ENCODE peak calls at places on chromosomes 5 and 9, in five cellular contexts. One of them, this sample, is unnamed.
A peak's percentile ranks its signal among the peaks of the same experiment; 100 is the strongest.

GRCh38 chr9:70046274-70047070 is 2.8 kb downstream of the MAMDC2 start:
- DNase-seq in foreskin keratinocyte: peak; percentile 55
- DNase-seq in neural progenitor cell: no peak
- DNase-seq in fibroblast of lung: no peak
- DNase-seq in dorsolateral prefrontal cortex: peak; percentile 45
- DNase-seq in this sample: no peak

GRCh38 chr9:97714435-97714834 is 17.3 kb upstream of the XPA start:
- DNase-seq in neural progenitor cell: no peak
- DNase-seq in foreskin keratinocyte: peak; percentile 95
- DNase-seq in fibroblast of lung: peak; percentile 58
- DNase-seq in dorsolateral prefrontal cortex: no peak
- DNase-seq in this sample: no peak

GRCh38 chr9:126114409-126114760 is 212.2 kb upstream of the MVB12B start:
- DNase-seq in neural progenitor cell: no peak
- DNase-seq in fibroblast of lung: no peak
- DNase-seq in foreskin keratinocyte: no peak
- DNase-seq in dorsolateral prefrontal cortex: no peak
- DNase-seq in this sample: no peak

GRCh38 chr5:126975791-126976190 is 54.6 kb downstream of the MARCHF3 start:
- DNase-seq in neural progenitor cell: peak; percentile 51
- DNase-seq in dorsolateral prefrontal cortex: no peak
- DNase-seq in fibroblast of lung: no peak
- DNase-seq in foreskin keratinocyte: no peak
- DNase-seq in this sample: no peak

GRCh38 chr5:108858959-108859358 is 111.3 kb downstream of the FER start:
- DNase-seq in neural progenitor cell: no peak
- DNase-seq in dorsolateral prefrontal cortex: no peak
- DNase-seq in fibroblast of lung: peak; percentile 20
- DNase-seq in foreskin keratinocyte: no peak
- DNase-seq in this sample: no peak

GRCh38 chr5:180235846-180236245 is 26.8 kb upstream of the RASGEF1C start:
- DNase-seq in foreskin keratinocyte: peak; percentile 26
- DNase-seq in fibroblast of lung: no peak
- DNase-seq in dorsolateral prefrontal cortex: no peak
- DNase-seq in neural progenitor cell: no peak
- DNase-seq in this sample: no peak

GRCh38 chr5:137622850-137623249 is 113.0 kb downstream of the KLHL3 start:
- DNase-seq in foreskin keratinocyte: no peak
- DNase-seq in dorsolateral prefrontal cortex: peak; percentile 86
- DNase-seq in fibroblast of lung: no peak
- DNase-seq in neural progenitor cell: no peak
- DNase-seq in this sample: no peak

GRCh38 chr5:94288937-94289336 is 329.5 kb downstream of the KIAA0825 start:
- DNase-seq in dorsolateral prefrontal cortex: no peak
- DNase-seq in foreskin keratinocyte: no peak
- DNase-seq in fibroblast of lung: peak; percentile 58
- DNase-seq in neural progenitor cell: no peak
- DNase-seq in this sample: no peak

GRCh38 chr5:17235736-17236330 is 18.4 kb downstream of the BASP1 start:
- DNase-seq in foreskin keratinocyte: no peak
- DNase-seq in dorsolateral prefrontal cortex: no peak
- DNase-seq in fibroblast of lung: peak; percentile 50
- DNase-seq in neural progenitor cell: no peak
- DNase-seq in this sample: no peak

GRCh38 chr9:126844085-126844484 is 16.4 kb upstream of the ZBTB34 start:
- DNase-seq in dorsolateral prefrontal cortex: no peak
- DNase-seq in fibroblast of lung: peak; percentile 65
- DNase-seq in neural progenitor cell: no peak
- DNase-seq in foreskin keratinocyte: peak; percentile 31
- DNase-seq in this sample: peak; percentile 20

GRCh38 chr5:112583166-112583565 is 154.5 kb upstream of the APC start:
- DNase-seq in fibroblast of lung: no peak
- DNase-seq in neural progenitor cell: no peak
- DNase-seq in dorsolateral prefrontal cortex: no peak
- DNase-seq in foreskin keratinocyte: no peak
- DNase-seq in this sample: no peak

GRCh38 chr5:177303121-177303924 is at the start of the genes PRELID1 and RAB24:
- DNase-seq in foreskin keratinocyte: no peak
- DNase-seq in fibroblast of lung: peak; percentile 79
- DNase-seq in neural progenitor cell: peak; percentile 97
- DNase-seq in dorsolateral prefrontal cortex: peak; percentile 96
- DNase-seq in this sample: peak; percentile 46

GRCh38 chr9:137837345-137838278 is 40.0 kb upstream of the CACNA1B start:
- DNase-seq in dorsolateral prefrontal cortex: no peak
- DNase-seq in neural progenitor cell: no peak
- DNase-seq in fibroblast of lung: no peak
- DNase-seq in foreskin keratinocyte: no peak
- DNase-seq in this sample: no peak

GRCh38 chr5:156356238-156356637 is 29.3 kb downstream of the SGCD start:
- DNase-seq in foreskin keratinocyte: no peak
- DNase-seq in fibroblast of lung: peak; percentile 48
- DNase-seq in neural progenitor cell: no peak
- DNase-seq in dorsolateral prefrontal cortex: no peak
- DNase-seq in this sample: peak; percentile 39

GRCh38 chr5:179819296-179820126 is 1.2 kb upstream of the SQSTM1 start:
- DNase-seq in dorsolateral prefrontal cortex: peak; percentile 81
- DNase-seq in fibroblast of lung: peak; percentile 75
- DNase-seq in foreskin keratinocyte: peak; percentile 36
- DNase-seq in neural progenitor cell: peak; percentile 58
- DNase-seq in this sample: no peak

GRCh38 chr5:28766565-28767158 is 1728.3 kb upstream of the CDH9 start:
- DNase-seq in neural progenitor cell: peak; percentile 51
- DNase-seq in dorsolateral prefrontal cortex: no peak
- DNase-seq in fibroblast of lung: peak; percentile 35
- DNase-seq in foreskin keratinocyte: no peak
- DNase-seq in this sample: no peak

GRCh38 chr5:3600106-3600997 is 4.7 kb downstream of the IRX1 start:
- DNase-seq in fibroblast of lung: no peak
- DNase-seq in dorsolateral prefrontal cortex: no peak
- DNase-seq in neural progenitor cell: peak; percentile 88
- DNase-seq in foreskin keratinocyte: no peak
- DNase-seq in this sample: no peak

GRCh38 chr5:154477382-154478223 is 424 bp downstream of the HAND1 start:
- DNase-seq in neural progenitor cell: peak; percentile 77
- DNase-seq in dorsolateral prefrontal cortex: no peak
- DNase-seq in foreskin keratinocyte: no peak
- DNase-seq in fibroblast of lung: no peak
- DNase-seq in this sample: no peak

GRCh38 chr5:181205735-181206401 is 872 bp upstream of the TRIM7 start:
- DNase-seq in fibroblast of lung: peak; percentile 31
- DNase-seq in neural progenitor cell: peak; percentile 66
- DNase-seq in dorsolateral prefrontal cortex: no peak
- DNase-seq in foreskin keratinocyte: no peak
- DNase-seq in this sample: no peak

GRCh38 chr9:104118916-104119315 is 24.8 kb downstream of the SMC2 start:
- DNase-seq in neural progenitor cell: no peak
- DNase-seq in fibroblast of lung: no peak
- DNase-seq in dorsolateral prefrontal cortex: no peak
- DNase-seq in foreskin keratinocyte: no peak
- DNase-seq in this sample: no peak

GRCh38 chr9:3912817-3913216 is 387.0 kb upstream of the RFX3 start:
- DNase-seq in fibroblast of lung: no peak
- DNase-seq in dorsolateral prefrontal cortex: no peak
- DNase-seq in neural progenitor cell: peak; percentile 69
- DNase-seq in foreskin keratinocyte: no peak
- DNase-seq in this sample: no peak

GRCh38 chr5:80960531-80961375 is 590 bp downstream of the RASGRF2 start:
- DNase-seq in dorsolateral prefrontal cortex: peak; percentile 70
- DNase-seq in fibroblast of lung: peak; percentile 47
- DNase-seq in foreskin keratinocyte: no peak
- DNase-seq in neural progenitor cell: peak; percentile 60
- DNase-seq in this sample: no peak

GRCh38 chr9:692636-693459 is 148.6 kb upstream of the DMRT1 start:
- DNase-seq in fibroblast of lung: no peak
- DNase-seq in foreskin keratinocyte: no peak
- DNase-seq in neural progenitor cell: no peak
- DNase-seq in dorsolateral prefrontal cortex: no peak
- DNase-seq in this sample: no peak

GRCh38 chr5:13278148-13278547 is 666.3 kb downstream of the DNAH5 start:
- DNase-seq in fibroblast of lung: no peak
- DNase-seq in neural progenitor cell: no peak
- DNase-seq in foreskin keratinocyte: no peak
- DNase-seq in dorsolateral prefrontal cortex: no peak
- DNase-seq in this sample: no peak

GRCh38 chr9:125633116-125633743 is 73.8 kb downstream of the MAPKAP1 start:
- DNase-seq in foreskin keratinocyte: no peak
- DNase-seq in neural progenitor cell: no peak
- DNase-seq in dorsolateral prefrontal cortex: no peak
- DNase-seq in fibroblast of lung: no peak
- DNase-seq in this sample: no peak

GRCh38 chr5:39194466-39195136 is 24.8 kb downstream of the FYB1 start:
- DNase-seq in dorsolateral prefrontal cortex: no peak
- DNase-seq in fibroblast of lung: peak; percentile 72
- DNase-seq in foreskin keratinocyte: peak; percentile 82
- DNase-seq in neural progenitor cell: no peak
- DNase-seq in this sample: peak; percentile 46

GRCh38 chr9:114386886-114387677 is 700 bp downstream of the AKNA start:
- DNase-seq in neural progenitor cell: no peak
- DNase-seq in fibroblast of lung: peak; percentile 34
- DNase-seq in foreskin keratinocyte: no peak
- DNase-seq in dorsolateral prefrontal cortex: peak; percentile 60
- DNase-seq in this sample: no peak

GRCh38 chr9:101907466-101907865 is 169.0 kb upstream of the GRIN3A start:
- DNase-seq in neural progenitor cell: no peak
- DNase-seq in dorsolateral prefrontal cortex: no peak
- DNase-seq in foreskin keratinocyte: no peak
- DNase-seq in fibroblast of lung: no peak
- DNase-seq in this sample: no peak

GRCh38 chr9:108093773-108094675 is 604.5 kb upstream of the KLF4 start:
- DNase-seq in foreskin keratinocyte: peak; percentile 76
- DNase-seq in neural progenitor cell: no peak
- DNase-seq in dorsolateral prefrontal cortex: no peak
- DNase-seq in fibroblast of lung: peak; percentile 30
- DNase-seq in this sample: no peak

GRCh38 chr5:62732677-62733121 is 154.1 kb downstream of the LRRC70 start:
- DNase-seq in dorsolateral prefrontal cortex: no peak
- DNase-seq in fibroblast of lung: no peak
- DNase-seq in neural progenitor cell: no peak
- DNase-seq in foreskin keratinocyte: no peak
- DNase-seq in this sample: no peak

GRCh38 chr9:33737811-33738606 is 57.4 kb upstream of the PRSS3 start:
- DNase-seq in neural progenitor cell: peak; percentile 79
- DNase-seq in foreskin keratinocyte: peak; percentile 28
- DNase-seq in dorsolateral prefrontal cortex: no peak
- DNase-seq in fibroblast of lung: peak; percentile 65
- DNase-seq in this sample: peak; percentile 29

GRCh38 chr9:95511232-95511951 is 5.4 kb downstream of the PTCH1 start:
- DNase-seq in neural progenitor cell: peak; percentile 85
- DNase-seq in foreskin keratinocyte: peak; percentile 55
- DNase-seq in fibroblast of lung: peak; percentile 80
- DNase-seq in dorsolateral prefrontal cortex: peak; percentile 52
- DNase-seq in this sample: no peak

GRCh38 chr9:133792721-133793470 is 54.7 kb upstream of the SARDH start:
- DNase-seq in fibroblast of lung: peak; percentile 68
- DNase-seq in foreskin keratinocyte: no peak
- DNase-seq in neural progenitor cell: peak; percentile 85
- DNase-seq in dorsolateral prefrontal cortex: peak; percentile 83
- DNase-seq in this sample: peak; percentile 48

GRCh38 chr5:57174128-57174849 is 430 bp downstream of the GPBP1 start:
- DNase-seq in neural progenitor cell: no peak
- DNase-seq in dorsolateral prefrontal cortex: peak; percentile 49
- DNase-seq in foreskin keratinocyte: no peak
- DNase-seq in fibroblast of lung: peak; percentile 24
- DNase-seq in this sample: no peak

GRCh38 chr5:149268928-149269557 is 2.6 kb upstream of the AFAP1L1 start:
- DNase-seq in foreskin keratinocyte: no peak
- DNase-seq in fibroblast of lung: peak; percentile 81
- DNase-seq in neural progenitor cell: peak; percentile 82
- DNase-seq in dorsolateral prefrontal cortex: no peak
- DNase-seq in this sample: no peak

GRCh38 chr5:154285661-154286408 is 95.3 kb downstream of the GALNT10 start:
- DNase-seq in foreskin keratinocyte: no peak
- DNase-seq in dorsolateral prefrontal cortex: no peak
- DNase-seq in fibroblast of lung: no peak
- DNase-seq in neural progenitor cell: peak; percentile 18
- DNase-seq in this sample: no peak

GRCh38 chr9:7118653-7119052 is 360.9 kb downstream of the KDM4C start:
- DNase-seq in dorsolateral prefrontal cortex: no peak
- DNase-seq in foreskin keratinocyte: no peak
- DNase-seq in fibroblast of lung: no peak
- DNase-seq in neural progenitor cell: no peak
- DNase-seq in this sample: no peak

GRCh38 chr9:115117999-115118470 is at the start of gene TNC:
- DNase-seq in foreskin keratinocyte: peak; percentile 89
- DNase-seq in fibroblast of lung: peak; percentile 89
- DNase-seq in dorsolateral prefrontal cortex: peak; percentile 48
- DNase-seq in neural progenitor cell: peak; percentile 87
- DNase-seq in this sample: peak; percentile 79

GRCh38 chr5:139997276-139997675 is 45.8 kb downstream of the NRG2 start:
- DNase-seq in foreskin keratinocyte: no peak
- DNase-seq in dorsolateral prefrontal cortex: no peak
- DNase-seq in fibroblast of lung: no peak
- DNase-seq in neural progenitor cell: no peak
- DNase-seq in this sample: no peak
- H3K27me3 ChIP-seq in foreskin keratinocyte: peaks cover 9% of the 10 kb centered on the region
- H3K27me3 ChIP-seq in dorsolateral prefrontal cortex: no peaks in the 10 kb centered on the region
- H3K27me3 ChIP-seq in fibroblast of lung: peaks cover 19% of the 10 kb centered on the region
- H3K27me3 ChIP-seq in neural progenitor cell: peaks cover 84% of the 10 kb centered on the region
- H3K27me3 ChIP-seq in this sample: peaks cover 35% of the 10 kb centered on the region

GRCh38 chr5:128083811-128084227 is 253 bp downstream of the SLC12A2 start:
- DNase-seq in dorsolateral prefrontal cortex: no peak
- DNase-seq in neural progenitor cell: no peak
- DNase-seq in foreskin keratinocyte: no peak
- DNase-seq in fibroblast of lung: peak; percentile 58
- DNase-seq in this sample: no peak

GRCh38 chr5:128084228-128085167 is 932 bp downstream of the SLC12A2 start:
- DNase-seq in neural progenitor cell: peak; percentile 57
- DNase-seq in fibroblast of lung: no peak
- DNase-seq in foreskin keratinocyte: peak; percentile 28
- DNase-seq in dorsolateral prefrontal cortex: peak; percentile 60
- DNase-seq in this sample: no peak

GRCh38 chr5:128083033-128083810 is at the start of gene SLC12A2:
- DNase-seq in neural progenitor cell: peak; percentile 96
- DNase-seq in fibroblast of lung: peak; percentile 98
- DNase-seq in dorsolateral prefrontal cortex: peak; percentile 90
- DNase-seq in foreskin keratinocyte: peak; percentile 91
- DNase-seq in this sample: peak; percentile 92

GRCh38 chr5:128081111-128081865 is 2.3 kb upstream of the SLC12A2 start:
- DNase-seq in dorsolateral prefrontal cortex: no peak
- DNase-seq in neural progenitor cell: peak; percentile 6
- DNase-seq in foreskin keratinocyte: no peak
- DNase-seq in fibroblast of lung: peak; percentile 33
- DNase-seq in this sample: no peak

GRCh38 chr5:128082551-128083032 is 974 bp upstream of the SLC12A2 start:
- DNase-seq in foreskin keratinocyte: peak; percentile 58
- DNase-seq in fibroblast of lung: no peak
- DNase-seq in dorsolateral prefrontal cortex: no peak
- DNase-seq in neural progenitor cell: no peak
- DNase-seq in this sample: no peak
- H3K27ac ChIP-seq in foreskin keratinocyte: peak overlapping the region; percentile 92
- H3K27ac ChIP-seq in fibroblast of lung: peak overlapping the region; percentile 88
- H3K27ac ChIP-seq in dorsolateral prefrontal cortex: peak overlapping the region; percentile 98
- H3K27ac ChIP-seq in neural progenitor cell: no peak overlapping the region
- H3K27ac ChIP-seq in this sample: peak overlapping the region; percentile 76

GRCh38 chr5:72244862-72245371 is 75.1 kb downstream of the MRPS27 start:
- DNase-seq in fibroblast of lung: peak; percentile 66
- DNase-seq in dorsolateral prefrontal cortex: peak; percentile 47
- DNase-seq in neural progenitor cell: peak; percentile 57
- DNase-seq in foreskin keratinocyte: no peak
- DNase-seq in this sample: no peak
- TF ChIP-seq CTCF in fibroblast of lung: peak; percentile 20
- TF ChIP-seq CTCF in dorsolateral prefrontal cortex: peak; percentile 50
- TF ChIP-seq CTCF in neural progenitor cell: peak; percentile 41
- TF ChIP-seq CTCF in foreskin keratinocyte: peak; percentile 57
- TF ChIP-seq CTCF in this sample: peak; percentile 56

GRCh38 chr9:35271637-35272036 is 109.8 kb downstream of the UNC13B start:
- DNase-seq in fibroblast of lung: no peak
- DNase-seq in neural progenitor cell: no peak
- DNase-seq in dorsolateral prefrontal cortex: no peak
- DNase-seq in foreskin keratinocyte: no peak
- DNase-seq in this sample: no peak
- H3K27me3 ChIP-seq in fibroblast of lung: no peaks in the 10 kb centered on the region
- H3K27me3 ChIP-seq in neural progenitor cell: no peaks in the 10 kb centered on the region
- H3K27me3 ChIP-seq in dorsolateral prefrontal cortex: no peaks in the 10 kb centered on the region
- H3K27me3 ChIP-seq in foreskin keratinocyte: no peaks in the 10 kb centered on the region
- H3K27me3 ChIP-seq in this sample: no peaks in the 10 kb centered on the region